ENCODE peak calls at places on chromosomes 6 and 20, in nine cellular contexts. A is GM19239; O is amygdala; K is Caco-2; N is NCI-H2029; B is AG08396; Z is myocyte; Q is naive B cell; G is activated CD4-positive, alpha-beta memory T cell treated with anti-CD3 and anti-CD28 coated beads, Interleukin-2, amount 10 ng/mL, durations not matched to agents 7 days and 5 days. J is an unnamed sample.

GRCh38 chr20:46229478-46229877 is 78.8 kb downstream of the CDH22 start:
- DNase-seq in B (no peak), Z (no peak), O (no peak), N (no peak), G (no peak), K (no peak), Q (no peak), A (no peak), J (peak; percentile 35)

GRCh38 chr6:102085257-102085656 is 691.7 kb downstream of the GRIK2 start:
- DNase-seq in A (no peak), G (no peak), O (no peak), Q (no peak), K (no peak), N (no peak), B (peak; percentile 6), Z (no peak), J (no peak)

GRCh38 chr6:37838209-37838921 is 18.8 kb downstream of the ZFAND3 start:
- DNase-seq in G (no peak), O (no peak), N (no peak), Q (no peak), B (no peak), K (no peak), A (no peak), Z (no peak), J (no peak)

GRCh38 chr6:46465294-46466165 is 25.7 kb downstream of the RCAN2 start:
- DNase-seq in Z (no peak), Q (no peak), O (no peak), N (no peak), A (no peak), G (no peak), K (no peak), B (no peak), J (no peak)

GRCh38 chr6:135606392-135606791 is 108.9 kb upstream of the AHI1 start:
- DNase-seq in A (no peak), K (no peak), O (no peak), Q (no peak), G (no peak), Z (no peak), N (no peak), B (no peak), J (no peak)

GRCh38 chr6:22079788-22080187 is 217.0 kb downstream of the PRL start:
- DNase-seq in Z (peak; percentile 49), O (no peak), A (no peak), Q (no peak), N (no peak), G (no peak), K (no peak), B (peak; percentile 46), J (no peak)

GRCh38 chr6:166725571-166725970 is 98.5 kb upstream of the RPS6KA2 start:
- DNase-seq in Z (no peak), N (no peak), B (no peak), O (no peak), K (no peak), G (peak; percentile 8), A (no peak), Q (no peak), J (no peak)

GRCh38 chr6:135018057-135018456 is 36.6 kb downstream of the HBS1L start:
- DNase-seq in G (no peak), A (no peak), B (no peak), N (no peak), K (no peak), O (no peak), Q (no peak), Z (no peak), J (no peak)

GRCh38 chr6:16278048-16278724 is 39.8 kb downstream of the GMPR start:
- DNase-seq in G (no peak), B (no peak), K (no peak), N (peak; percentile 43), O (no peak), Q (no peak), A (no peak), Z (peak; percentile 94), J (no peak)

GRCh38 chr20:2108987-2109386 is 7.4 kb downstream of the STK35 start:
- DNase-seq in G (no peak), Q (no peak), O (no peak), K (peak; percentile 30), A (no peak), N (no peak), Z (no peak), B (peak; percentile 54), J (no peak)

GRCh38 chr6:101465871-101466270 is 72.4 kb downstream of the GRIK2 start:
- DNase-seq in Q (no peak), O (no peak), B (no peak), Z (no peak), A (no peak), G (no peak), K (no peak), N (no peak), J (no peak)

GRCh38 chr6:167747152-167747427 is 79.6 kb upstream of the AFDN start:
- DNase-seq in A (no peak), O (no peak), Q (no peak), K (no peak), B (no peak), G (no peak), N (no peak), Z (no peak), J (no peak)

GRCh38 chr6:54802775-54803631 is 43.6 kb upstream of the FAM83B start:
- DNase-seq in G (no peak), K (no peak), A (no peak), O (no peak), B (peak; percentile 45), N (no peak), Z (peak; percentile 36), Q (no peak), J (no peak)

GRCh38 chr20:57654998-57655811 is 35.0 kb upstream of the ZBP1 start:
- DNase-seq in Q (no peak), A (no peak), O (no peak), G (peak; percentile 14), B (peak; percentile 10), Z (no peak), N (no peak), K (no peak), J (peak; percentile 6)

GRCh38 chr6:40778918-40779317 is 191.8 kb upstream of the LRFN2 start:
- DNase-seq in Z (no peak), O (no peak), B (no peak), G (no peak), Q (no peak), A (no peak), N (no peak), K (no peak), J (no peak)

GRCh38 chr6:25962368-25963127 is at the start of gene TRIM38:
- DNase-seq in Z (peak; percentile 98), N (peak; percentile 52), K (no peak), O (peak; percentile 6), A (peak; percentile 47), B (peak; percentile 78), G (peak; percentile 84), Q (peak; percentile 91), J (peak; percentile 85)

GRCh38 chr20:44495802-44496481 is 20.3 kb downstream of the TTPAL start:
- DNase-seq in O (no peak), G (no peak), B (peak; percentile 47), Z (peak; percentile 71), K (no peak), Q (no peak), A (no peak), N (no peak), J (no peak)

GRCh38 chr20:22652685-22653568 is 68.6 kb upstream of the FOXA2 start:
- DNase-seq in G (no peak), K (no peak), Z (peak; percentile 55), B (no peak), O (no peak), N (no peak), A (no peak), Q (no peak), J (no peak)

GRCh38 chr6:89387516-89388222 is 24.4 kb downstream of the RRAGD start:
- DNase-seq in A (peak; percentile 43), Z (no peak), N (no peak), K (no peak), B (no peak), G (no peak), Q (peak; percentile 27), O (no peak), J (no peak)

GRCh38 chr6:150981095-150981494 is 115.6 kb downstream of the MTHFD1L start:
- DNase-seq in B (no peak), Q (no peak), K (no peak), O (no peak), A (no peak), G (no peak), N (peak; percentile 26), Z (no peak), J (no peak)

GRCh38 chr20:47058236-47058635 is 163.6 kb downstream of the EYA2 start:
- DNase-seq in N (no peak), A (no peak), Q (no peak), K (no peak), B (no peak), G (no peak), O (no peak), Z (no peak), J (no peak)

GRCh38 chr6:130132286-130132701 is 90.5 kb downstream of the SAMD3 start:
- DNase-seq in Q (peak; percentile 20), B (no peak), N (no peak), O (no peak), A (no peak), K (no peak), Z (no peak), G (peak; percentile 86), J (no peak)

GRCh38 chr6:14037402-14038277 is 79.9 kb upstream of the CD83 start:
- DNase-seq in K (no peak), Z (peak; percentile 84), G (no peak), N (no peak), Q (no peak), O (no peak), A (no peak), B (peak; percentile 69), J (no peak)

J was measured in DND-41.